ENCODE peak calls at places on chromosome 1, in nine cellular contexts. Z is kidney, S is glutamatergic neuron, C is mesothelial cell of epicardium, U is natural killer cell, I is GM20000, L is endodermal cell, O is fibroblast of lung, P is adrenal gland. T is an unnamed sample.
A peak's percentile ranks its signal among the peaks of the same experiment; 100 is the strongest.

GRCh38 chr1:228149341-228150020 is at the start of gene GJC2:
- DNase-seq in Z (peak; percentile 86), S (peak; percentile 26), C (peak; percentile 18), U (peak; percentile 13), I (no peak), L (peak; percentile 69), O (no peak), P (no peak), T (no peak)

GRCh38 chr1:172909606-172910326 is 141.0 kb downstream of the TNFSF18 start:
- DNase-seq in Z (no peak), S (no peak), C (no peak), U (no peak), I (no peak), L (no peak), O (peak; percentile 99), P (no peak), T (no peak)

GRCh38 chr1:198638894-198639319 is at the start of gene PTPRC:
- DNase-seq in Z (no peak), S (no peak), C (no peak), U (no peak), I (peak; percentile 34), L (no peak), O (no peak), P (no peak), T (peak; percentile 28)

GRCh38 chr1:156813750-156814570 is 2.7 kb downstream of the SH2D2A start:
- DNase-seq in Z (peak; percentile 91), S (peak; percentile 70), C (no peak), U (peak; percentile 69), I (peak; percentile 80), L (peak; percentile 93), O (peak; percentile 64), P (peak; percentile 56), T (peak; percentile 65)

GRCh38 chr1:51328279-51328678 is 2.1 kb downstream of the TTC39A start:
- DNase-seq in Z (no peak), S (no peak), C (no peak), U (no peak), I (no peak), L (no peak), O (peak; percentile 55), P (no peak), T (no peak)

GRCh38 chr1:37682334-37682987 is 9.9 kb upstream of the CDCA8 start:
- DNase-seq in Z (no peak), S (peak; percentile 82), C (no peak), U (peak; percentile 63), I (peak; percentile 58), L (peak; percentile 90), O (peak; percentile 41), P (peak; percentile 67), T (peak; percentile 66)

GRCh38 chr1:203536981-203537455 is 43.1 kb downstream of the OPTC start:
- DNase-seq in Z (no peak), S (no peak), C (no peak), U (no peak), I (no peak), L (peak; percentile 44), O (peak; percentile 81), P (peak; percentile 68), T (no peak)

GRCh38 chr1:160646711-160647328 is at the start of gene SLAMF1:
- DNase-seq in Z (no peak), S (peak; percentile 24), C (no peak), U (no peak), I (peak; percentile 49), L (no peak), O (no peak), P (no peak), T (no peak)

GRCh38 chr1:170932236-170932635 is 3.1 kb upstream of the MROH9 start:
- DNase-seq in Z (no peak), S (no peak), C (no peak), U (no peak), I (no peak), L (no peak), O (no peak), P (no peak), T (no peak)

GRCh38 chr1:170931650-170932049 is 3.7 kb upstream of the MROH9 start:
- DNase-seq in Z (no peak), S (no peak), C (no peak), U (no peak), I (no peak), L (no peak), O (no peak), P (no peak), T (no peak)

GRCh38 chr1:170929412-170929834 is 5.9 kb upstream of the MROH9 start:
- DNase-seq in Z (no peak), S (no peak), C (no peak), U (no peak), I (no peak), L (no peak), O (peak; percentile 45), P (no peak), T (no peak)

GRCh38 chr1:170929835-170930554 is 5.3 kb upstream of the MROH9 start:
- DNase-seq in Z (no peak), S (no peak), C (no peak), U (no peak), I (peak; percentile 65), L (peak; percentile 73), O (peak; percentile 60), P (no peak), T (peak; percentile 66)

GRCh38 chr1:170927955-170928850 is 7.1 kb upstream of the MROH9 start:
- DNase-seq in Z (no peak), S (no peak), C (no peak), U (no peak), I (no peak), L (no peak), O (peak; percentile 7), P (no peak), T (no peak)
- TF ChIP-seq CTCF in Z (no peak), S (no peak), C (no peak), U (no peak), I (no peak), L (peak; percentile 58), O (no peak), P (no peak), T (no peak)

GRCh38 chr1:30844631-30845030 is 63.9 kb downstream of the SDC3 start:
- DNase-seq in Z (no peak), S (no peak), C (no peak), U (no peak), I (no peak), L (no peak), O (no peak), P (no peak), T (no peak)

GRCh38 chr1:30842698-30843354 is 65.7 kb downstream of the SDC3 start:
- DNase-seq in Z (peak; percentile 88), S (no peak), C (no peak), U (no peak), I (no peak), L (no peak), O (peak; percentile 72), P (peak; percentile 91), T (no peak)

GRCh38 chr1:30837653-30838052 is 70.9 kb downstream of the SDC3 start:
- DNase-seq in Z (no peak), S (no peak), C (no peak), U (no peak), I (no peak), L (peak; percentile 72), O (no peak), P (no peak), T (no peak)

GRCh38 chr1:30839827-30840359 is 68.7 kb downstream of the SDC3 start:
- DNase-seq in Z (no peak), S (no peak), C (no peak), U (no peak), I (no peak), L (no peak), O (no peak), P (no peak), T (no peak)

DNA sequence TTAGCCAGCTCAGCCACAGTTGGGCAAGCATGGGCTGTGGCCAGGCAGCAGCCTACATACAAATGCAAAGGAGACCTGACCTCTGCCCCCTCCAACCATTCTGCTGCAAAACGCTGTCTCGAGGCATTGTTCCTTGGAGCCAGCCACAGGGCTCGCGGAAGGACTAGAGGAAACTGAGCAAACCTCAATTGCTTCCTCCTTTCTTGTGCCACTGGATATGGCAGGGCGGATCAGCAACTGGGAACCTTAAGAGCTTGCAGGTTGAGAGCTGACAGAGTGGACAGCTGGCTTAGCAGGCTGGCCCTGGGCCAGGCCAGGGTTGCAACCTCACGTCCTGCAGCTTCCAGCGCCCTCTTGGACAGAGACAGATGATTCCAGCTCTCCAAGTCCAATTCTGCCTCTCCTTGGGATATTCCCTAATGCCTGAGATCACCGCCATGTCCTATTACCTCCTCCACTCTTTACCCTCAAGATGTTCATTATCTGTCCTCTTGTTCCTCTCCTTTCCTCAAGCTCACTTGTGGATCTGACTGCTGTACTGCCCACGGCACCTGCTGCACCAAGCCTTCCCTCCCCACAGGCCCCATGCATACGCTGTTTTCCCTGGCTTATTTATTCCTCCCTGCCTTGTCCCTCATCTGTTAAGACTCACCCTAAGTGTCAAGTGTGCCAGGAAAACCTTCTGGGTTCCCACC is 67.5 kb downstream of the SDC3 start:
- DNase-seq in Z (no peak), S (no peak), C (no peak), U (no peak), I (no peak), L (no peak), O (no peak), P (peak; percentile 66), T (no peak)
- TF ChIP-seq CTCF in Z (no peak), S (no peak), C (no peak), U (no peak), I (no peak), L (no peak), O (no peak), P (no peak), T (no peak)

DNA sequence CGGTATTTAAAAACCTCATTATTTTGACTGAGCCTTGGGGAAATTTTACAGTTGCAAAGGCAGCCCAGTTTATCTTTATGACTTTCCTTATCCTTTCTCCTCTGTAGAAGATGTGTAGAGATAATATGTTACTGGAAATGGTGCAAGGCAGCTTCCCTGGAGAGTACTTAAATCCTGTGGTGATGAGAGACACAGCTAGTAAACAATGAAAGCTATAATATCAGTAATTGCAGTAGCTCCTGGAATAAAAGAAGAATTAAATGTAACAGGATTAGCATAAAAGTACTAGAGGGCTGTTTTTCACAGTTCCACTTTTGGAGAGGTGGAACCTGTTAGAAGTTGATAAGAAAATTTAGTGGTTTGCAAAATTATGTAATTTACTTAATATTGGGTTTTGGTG is 15.5 kb upstream of the EDEM3 start:
- DNase-seq in Z (no peak), S (no peak), C (no peak), U (no peak), I (no peak), L (no peak), O (no peak), P (no peak), T (no peak)
- TF ChIP-seq CTCF in Z (no peak), S (no peak), C (no peak), U (no peak), I (no peak), L (no peak), O (no peak), P (no peak), T (no peak)

GRCh38 chr1:91792393-91793032 is 93.4 kb downstream of the TGFBR3 start:
- DNase-seq in Z (no peak), S (no peak), C (no peak), U (no peak), I (no peak), L (peak; percentile 69), O (no peak), P (no peak), T (no peak)

GRCh38 chr1:91791691-91792392 is 94.1 kb downstream of the TGFBR3 start:
- DNase-seq in Z (no peak), S (no peak), C (no peak), U (no peak), I (no peak), L (no peak), O (no peak), P (no peak), T (no peak)

GRCh38 chr1:91790296-91790851 is 95.6 kb downstream of the TGFBR3 start:
- DNase-seq in Z (no peak), S (no peak), C (no peak), U (no peak), I (no peak), L (no peak), O (no peak), P (no peak), T (no peak)

GRCh38 chr1:91789273-91789997 is 96.5 kb downstream of the TGFBR3 start:
- DNase-seq in Z (no peak), S (no peak), C (no peak), U (no peak), I (no peak), L (no peak), O (no peak), P (no peak), T (no peak)

DNA sequence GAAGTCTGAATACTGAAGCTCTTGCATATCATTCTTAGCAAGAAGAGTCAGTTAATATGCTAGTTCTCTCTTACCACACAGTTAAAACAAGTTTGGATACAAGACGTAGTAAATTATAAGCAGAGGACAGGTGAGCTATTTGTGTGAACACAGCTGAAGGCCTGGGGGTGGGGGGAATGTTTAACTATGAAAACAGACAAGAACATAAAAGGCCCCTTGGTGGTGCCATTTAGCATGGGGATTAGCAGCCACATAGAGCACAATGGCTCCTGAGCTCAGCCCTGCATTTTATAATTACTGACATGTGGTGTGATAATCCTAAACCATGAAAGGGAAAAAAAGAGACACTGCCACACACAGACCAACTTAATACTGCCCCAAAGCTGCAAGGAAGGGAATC is 94.8 kb downstream of the TGFBR3 start:
- DNase-seq in Z (no peak), S (no peak), C (no peak), U (no peak), I (no peak), L (peak; percentile 78), O (no peak), P (no peak), T (no peak)
- TF ChIP-seq CTCF in Z (no peak), S (no peak), C (no peak), U (no peak), I (no peak), L (peak; percentile 30), O (no peak), P (no peak), T (peak; percentile 16)